ENCODE peak calls at places on chromosomes 11 and 22, in five cellular contexts. X is left lung, N is IMR-90, W is right atrium auricular region, T is stomach. E is an unnamed sample.

GRCh38 chr22:17672417-17672991 is 33.9 kb downstream of the BCL2L13 start:
- DNase-seq in X (no peak), N (peak), W (no peak), T (no peak), E (no peak)

GRCh38 chr11:34997872-34998548 is 81.6 kb downstream of the PDHX start:
- DNase-seq in X (no peak), N (peak), W (no peak), T (no peak), E (no peak)

GRCh38 chr11:9158898-9159391 is 67.5 kb upstream of the SCUBE2 start:
- DNase-seq in X (no peak), N (peak), W (no peak), T (no peak), E (no peak)

GRCh38 chr22:20729194-20729593 is 44.7 kb upstream of the SERPIND1 start:
- DNase-seq in X (no peak), N (no peak), W (no peak), T (no peak), E (no peak)

GRCh38 chr11:2796508-2797180 is 88.9 kb downstream of the CDKN1C start:
- DNase-seq in X (peak), N (no peak), W (peak), T (no peak), E (peak)

GRCh38 chr22:18991828-18992442 is 55.8 kb upstream of the PRODH start:
- DNase-seq in X (no peak), N (no peak), W (no peak), T (no peak), E (no peak)

GRCh38 chr22:34055525-34056200 is 135.4 kb upstream of the LARGE1 start:
- DNase-seq in X (no peak), N (no peak), W (no peak), T (peak), E (no peak)

GRCh38 chr11:68090706-68091105 is 30.5 kb downstream of the CHKA start:
- DNase-seq in X (no peak), N (peak), W (no peak), T (no peak), E (no peak)

GRCh38 chr22:19638282-19639015 is 75.9 kb upstream of the SEPTIN5 start:
- DNase-seq in X (no peak), N (no peak), W (no peak), T (no peak), E (no peak)

GRCh38 chr22:39634530-39635399 is 64.2 kb downstream of the CACNA1I start:
- DNase-seq in X (no peak), N (peak), W (no peak), T (peak), E (no peak)

GRCh38 chr22:46538816-46539163 is 1.4 kb upstream of the CELSR1 start:
- DNase-seq in X (peak), N (peak), W (no peak), T (no peak), E (no peak)

GRCh38 chr22:41403532-41404318 is 22.0 kb downstream of the TEF start:
- DNase-seq in X (peak), N (peak), W (peak), T (peak), E (peak)

GRCh38 chr22:30250713-30251267 is 4.2 kb upstream of the LIF start:
- DNase-seq in X (no peak), N (peak), W (no peak), T (peak), E (no peak)

GRCh38 chr22:29342577-29343312 is 27.2 kb upstream of the RASL10A start:
- DNase-seq in X (no peak), N (no peak), W (no peak), T (peak), E (peak)

GRCh38 chr11:14537134-14537599 is 17.0 kb upstream of the PSMA1 start:
- DNase-seq in X (no peak), N (peak), W (no peak), T (no peak), E (no peak)

GRCh38 chr11:6531267-6531752 is 34.2 kb downstream of the DNHD1 start:
- DNase-seq in X (no peak), N (peak), W (no peak), T (no peak), E (no peak)

GRCh38 chr11:104333977-104334376 is 170.0 kb upstream of the PDGFD start:
- DNase-seq in X (no peak), N (no peak), W (no peak), T (no peak), E (no peak)
- TF ChIP-seq CTCF in X (no peak), N (peak), W (no peak), T (no peak), E (no peak)

GRCh38 chr22:23282089-23282501 is 101.8 kb downstream of the BCR start:
- DNase-seq in X (peak), N (peak), W (peak), T (peak), E (no peak)
- TF ChIP-seq CTCF in X (no peak), N (no peak), W (no peak), T (peak), E (no peak)

GRCh38 chr11:23704183-23704582 is 792.7 kb upstream of the LUZP2 start:
- DNase-seq in X (no peak), N (no peak), W (no peak), T (no peak), E (no peak)
- TF ChIP-seq CTCF in X (no peak), N (no peak), W (no peak), T (no peak), E (no peak)

GRCh38 chr11:63813563-63814382 is 517 bp downstream of the SPINDOC start:
- DNase-seq in X (peak), N (peak), W (no peak), T (peak), E (no peak)

GRCh38 chr11:63814383-63814736 is 1.1 kb downstream of the SPINDOC start:
- DNase-seq in X (no peak), N (no peak), W (no peak), T (no peak), E (no peak)

GRCh38 chr11:63817758-63818498 is 4.7 kb downstream of the SPINDOC start:
- DNase-seq in X (no peak), N (no peak), W (no peak), T (no peak), E (no peak)

GRCh38 chr11:63818609-63819008 is 5.4 kb downstream of the SPINDOC start:
- DNase-seq in X (no peak), N (no peak), W (no peak), T (no peak), E (no peak)

DNA sequence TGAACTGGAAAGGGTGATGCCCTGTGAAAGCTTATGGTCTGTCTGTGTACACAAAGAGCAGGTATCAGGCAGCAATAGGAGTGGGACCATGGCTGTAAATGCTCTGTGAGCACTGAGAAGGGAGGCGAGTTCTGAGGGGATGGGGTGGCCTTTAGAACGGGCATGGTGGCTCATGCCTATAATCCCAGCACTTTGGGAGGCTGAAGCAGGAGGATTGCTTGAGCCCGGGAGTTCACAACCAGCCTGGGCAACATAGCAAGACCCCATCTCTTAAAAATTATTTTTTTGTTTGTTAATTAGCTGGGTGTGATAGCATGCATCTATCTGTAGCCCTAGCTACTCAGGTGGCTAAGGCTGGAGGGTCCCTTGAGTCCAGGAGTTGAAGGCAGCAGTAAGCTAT is 3.5 kb downstream of the SPINDOC start:
- DNase-seq in X (no peak), N (no peak), W (no peak), T (no peak), E (no peak)
- TF ChIP-seq CTCF in X (no peak), N (no peak), W (no peak), T (no peak), E (no peak)

DNA sequence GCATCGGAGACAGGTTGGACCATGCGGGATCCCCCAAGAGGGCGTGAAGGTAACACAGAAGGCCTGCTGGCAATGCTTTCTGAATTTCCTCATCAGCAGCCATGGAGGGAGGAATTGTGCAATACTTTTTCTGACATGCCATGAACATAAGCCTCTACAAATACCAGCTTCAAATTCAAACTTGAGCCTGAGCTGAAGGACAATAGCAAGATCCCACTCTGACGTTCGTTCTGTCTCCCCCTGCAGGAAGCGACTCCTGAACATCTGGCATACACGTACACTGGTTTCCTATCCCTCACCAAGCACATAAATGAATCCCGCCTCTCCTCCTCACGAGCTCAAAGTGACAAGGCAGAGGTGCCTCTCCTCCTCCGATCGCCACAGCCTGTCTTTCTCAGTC is 312.2 kb downstream of the BRD1 start:
- DNase-seq in X (no peak), N (no peak), W (no peak), T (no peak), E (no peak)
- TF ChIP-seq CTCF in X (no peak), N (no peak), W (no peak), T (no peak), E (no peak)

DNA sequence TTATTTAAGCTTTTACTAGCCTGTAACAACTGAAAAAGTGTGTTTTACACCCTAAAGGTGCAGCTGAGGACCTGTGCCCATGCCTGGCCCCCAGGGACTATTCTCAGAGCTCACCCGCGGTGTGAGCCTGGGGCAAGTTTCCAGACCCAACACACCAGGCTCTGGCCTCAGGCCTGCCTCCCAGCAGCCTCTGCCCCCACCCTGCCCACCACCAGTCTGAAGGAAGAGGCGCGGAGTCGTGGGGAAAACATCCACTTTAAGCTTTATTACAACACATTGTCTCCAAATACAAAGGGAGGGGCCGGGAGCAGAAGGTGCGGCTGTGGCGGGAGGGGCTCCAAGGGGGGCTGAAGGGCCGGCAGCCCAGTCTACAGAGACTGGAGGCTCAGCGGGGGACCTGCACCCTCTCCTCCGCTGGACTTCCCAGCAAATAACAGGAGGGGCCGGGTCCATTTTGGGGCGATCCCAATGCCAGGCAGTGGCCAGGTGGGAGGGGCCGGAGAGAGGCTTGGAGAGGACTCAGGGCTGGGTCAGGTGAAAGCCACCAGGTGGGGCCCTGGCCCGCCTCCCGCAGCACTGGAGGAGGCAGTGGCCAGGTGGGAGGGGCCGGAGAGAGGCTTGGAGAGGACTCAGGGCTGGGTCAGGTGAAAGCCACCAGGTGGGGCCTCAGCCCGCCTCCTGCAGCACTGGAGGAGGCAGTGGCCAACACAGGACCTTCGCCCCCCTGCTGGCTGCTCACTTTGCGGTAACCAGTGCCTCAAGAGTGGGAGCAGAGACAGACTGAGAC is 18.1 kb downstream of the DUSP8 start:
- DNase-seq in X (peak), N (no peak), W (no peak), T (peak), E (no peak)
- TF ChIP-seq CTCF in X (no peak), N (no peak), W (no peak), T (peak), E (no peak)

GRCh38 chr22:23787600-23787896 is 782 bp downstream of the SMARCB1 start:
- DNase-seq in X (no peak), N (no peak), W (no peak), T (no peak), E (no peak)

GRCh38 chr22:23787910-23788309 is 1.1 kb downstream of the SMARCB1 start:
- DNase-seq in X (no peak), N (no peak), W (no peak), T (no peak), E (no peak)

GRCh38 chr22:23790819-23791736 is 4.3 kb downstream of the SMARCB1 start:
- DNase-seq in X (no peak), N (peak), W (no peak), T (no peak), E (no peak)

GRCh38 chr22:23789121-23789520 is 2.4 kb downstream of the SMARCB1 start:
- DNase-seq in X (no peak), N (no peak), W (no peak), T (no peak), E (no peak)

DNA sequence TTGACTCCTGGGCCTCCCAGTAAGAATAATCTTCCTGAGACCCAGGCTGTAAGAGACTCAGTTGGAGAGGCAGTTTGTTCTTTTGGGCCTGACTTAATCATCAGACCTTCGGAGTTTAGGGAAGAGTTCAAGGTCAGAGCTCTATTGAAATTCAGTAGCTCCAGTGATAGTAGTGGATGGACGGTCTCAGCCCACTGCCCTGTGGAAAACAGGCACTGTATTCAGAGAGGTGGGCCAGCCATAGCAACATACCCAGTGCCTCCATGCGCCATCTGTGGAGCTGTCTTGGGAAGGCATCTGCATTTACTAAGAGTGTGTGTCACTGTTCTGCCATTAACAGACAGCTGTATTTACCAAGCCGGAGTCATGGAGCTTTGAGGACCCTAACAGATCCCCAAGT is 2.9 kb downstream of the SMARCB1 start:
- DNase-seq in X (no peak), N (no peak), W (no peak), T (no peak), E (no peak)
- TF ChIP-seq CTCF in X (no peak), N (peak), W (no peak), T (no peak), E (no peak)

E was measured in suprapubic skin.